ENCODE peak calls at places on chromosomes 12 and 14, in five cellular contexts. One of them, this sample, is unnamed.

GRCh38 chr12:49689236-49689635 is 18.0 kb downstream of the FMNL3 start:
- DNase-seq in ovary: no peak
- DNase-seq in CD4-positive, alpha-beta T cell: no peak
- DNase-seq in RWPE2: no peak
- DNase-seq in dorsolateral prefrontal cortex: no peak
- DNase-seq in this sample: no peak

GRCh38 chr12:48000878-48001321 is 3.4 kb downstream of the COL2A1 start:
- DNase-seq in ovary: no peak
- DNase-seq in CD4-positive, alpha-beta T cell: no peak
- DNase-seq in RWPE2: no peak
- DNase-seq in dorsolateral prefrontal cortex: no peak
- DNase-seq in this sample: no peak

GRCh38 chr12:49283541-49284429 is 11.2 kb upstream of the PRPH start:
- DNase-seq in ovary: no peak
- DNase-seq in CD4-positive, alpha-beta T cell: no peak
- DNase-seq in RWPE2: no peak
- DNase-seq in dorsolateral prefrontal cortex: no peak
- DNase-seq in this sample: no peak

GRCh38 chr12:6341439-6342139 is at the start of gene TNFRSF1A:
- DNase-seq in ovary: peak
- DNase-seq in CD4-positive, alpha-beta T cell: peak
- DNase-seq in RWPE2: peak
- DNase-seq in dorsolateral prefrontal cortex: no peak
- DNase-seq in this sample: peak

GRCh38 chr12:43282106-43282505 is 269.9 kb downstream of the ADAMTS20 start:
- DNase-seq in ovary: no peak
- DNase-seq in CD4-positive, alpha-beta T cell: no peak
- DNase-seq in RWPE2: no peak
- DNase-seq in dorsolateral prefrontal cortex: no peak
- DNase-seq in this sample: no peak

GRCh38 chr12:58177366-58177765 is 236.0 kb downstream of the ATP23 start:
- DNase-seq in ovary: no peak
- DNase-seq in CD4-positive, alpha-beta T cell: no peak
- DNase-seq in RWPE2: no peak
- DNase-seq in dorsolateral prefrontal cortex: no peak
- DNase-seq in this sample: no peak

GRCh38 chr12:32893458-32893857 is 3.1 kb downstream of the PKP2 start:
- DNase-seq in ovary: no peak
- DNase-seq in CD4-positive, alpha-beta T cell: no peak
- DNase-seq in RWPE2: no peak
- DNase-seq in dorsolateral prefrontal cortex: no peak
- DNase-seq in this sample: no peak

GRCh38 chr12:107331471-107331870 is 238.1 kb upstream of the CRY1 start:
- DNase-seq in ovary: no peak
- DNase-seq in CD4-positive, alpha-beta T cell: no peak
- DNase-seq in RWPE2: no peak
- DNase-seq in dorsolateral prefrontal cortex: no peak
- DNase-seq in this sample: no peak

GRCh38 chr12:52156310-52156709 is 35.5 kb downstream of the KRT80 start:
- DNase-seq in ovary: no peak
- DNase-seq in CD4-positive, alpha-beta T cell: no peak
- DNase-seq in RWPE2: no peak
- DNase-seq in dorsolateral prefrontal cortex: no peak
- DNase-seq in this sample: no peak

GRCh38 chr12:70598467-70599194 is 38.6 kb downstream of the PTPRB start:
- DNase-seq in ovary: no peak
- DNase-seq in CD4-positive, alpha-beta T cell: no peak
- DNase-seq in RWPE2: no peak
- DNase-seq in dorsolateral prefrontal cortex: no peak
- DNase-seq in this sample: peak

GRCh38 chr14:30935445-30935844 is 61.1 kb downstream of the COCH start:
- DNase-seq in ovary: no peak
- DNase-seq in CD4-positive, alpha-beta T cell: no peak
- DNase-seq in RWPE2: no peak
- DNase-seq in dorsolateral prefrontal cortex: no peak
- DNase-seq in this sample: no peak

GRCh38 chr12:55068416-55069010 is 48.7 kb downstream of the NEUROD4 start:
- DNase-seq in ovary: no peak
- DNase-seq in CD4-positive, alpha-beta T cell: no peak
- DNase-seq in RWPE2: no peak
- DNase-seq in dorsolateral prefrontal cortex: no peak
- DNase-seq in this sample: no peak

GRCh38 chr12:82174936-82175335 is 183.3 kb downstream of the CCDC59 start:
- DNase-seq in ovary: no peak
- DNase-seq in CD4-positive, alpha-beta T cell: no peak
- DNase-seq in RWPE2: no peak
- DNase-seq in dorsolateral prefrontal cortex: no peak
- DNase-seq in this sample: no peak

GRCh38 chr14:61720302-61720677 is 25.0 kb downstream of the HIF1A start:
- DNase-seq in ovary: no peak
- DNase-seq in CD4-positive, alpha-beta T cell: no peak
- DNase-seq in RWPE2: no peak
- DNase-seq in dorsolateral prefrontal cortex: no peak
- DNase-seq in this sample: no peak

GRCh38 chr12:75756112-75756511 is 244.7 kb upstream of the KRR1 start:
- DNase-seq in ovary: no peak
- DNase-seq in CD4-positive, alpha-beta T cell: no peak
- DNase-seq in RWPE2: no peak
- DNase-seq in dorsolateral prefrontal cortex: no peak
- DNase-seq in this sample: no peak

GRCh38 chr14:33404054-33404453 is 465.4 kb downstream of the NPAS3 start:
- DNase-seq in ovary: no peak
- DNase-seq in CD4-positive, alpha-beta T cell: no peak
- DNase-seq in RWPE2: no peak
- DNase-seq in dorsolateral prefrontal cortex: no peak
- DNase-seq in this sample: no peak

GRCh38 chr12:96502949-96503532 is 13.7 kb downstream of the CFAP54 start:
- DNase-seq in ovary: no peak
- DNase-seq in CD4-positive, alpha-beta T cell: no peak
- DNase-seq in RWPE2: no peak
- DNase-seq in dorsolateral prefrontal cortex: no peak
- DNase-seq in this sample: no peak

GRCh38 chr14:53306267-53306721 is 153.2 kb upstream of the DDHD1 start:
- DNase-seq in ovary: peak
- DNase-seq in CD4-positive, alpha-beta T cell: peak
- DNase-seq in RWPE2: no peak
- DNase-seq in dorsolateral prefrontal cortex: peak
- DNase-seq in this sample: peak

GRCh38 chr12:31651893-31652521 is 7.5 kb upstream of the ETFBKMT start:
- DNase-seq in ovary: no peak
- DNase-seq in CD4-positive, alpha-beta T cell: no peak
- DNase-seq in RWPE2: no peak
- DNase-seq in dorsolateral prefrontal cortex: no peak
- DNase-seq in this sample: no peak

GRCh38 chr14:104650057-104650980 is 39.1 kb upstream of the INF2 start:
- DNase-seq in ovary: peak
- DNase-seq in CD4-positive, alpha-beta T cell: peak
- DNase-seq in RWPE2: no peak
- DNase-seq in dorsolateral prefrontal cortex: no peak
- DNase-seq in this sample: peak

GRCh38 chr14:70884595-70885342 is 22.5 kb upstream of the PCNX1 start:
- DNase-seq in ovary: no peak
- DNase-seq in CD4-positive, alpha-beta T cell: no peak
- DNase-seq in RWPE2: no peak
- DNase-seq in dorsolateral prefrontal cortex: no peak
- DNase-seq in this sample: no peak

GRCh38 chr12:6788972-6789905 is at the start of gene CD4:
- DNase-seq in ovary: no peak
- DNase-seq in CD4-positive, alpha-beta T cell: peak
- DNase-seq in RWPE2: no peak
- DNase-seq in dorsolateral prefrontal cortex: no peak
- DNase-seq in this sample: peak

GRCh38 chr14:101031721-101032120 is 128.2 kb upstream of the RTL1 start:
- DNase-seq in ovary: peak
- DNase-seq in CD4-positive, alpha-beta T cell: no peak
- DNase-seq in RWPE2: peak
- DNase-seq in dorsolateral prefrontal cortex: peak
- DNase-seq in this sample: no peak

GRCh38 chr12:32126720-32127119 is 20.1 kb downstream of the BICD1 start:
- DNase-seq in ovary: no peak
- DNase-seq in CD4-positive, alpha-beta T cell: no peak
- DNase-seq in RWPE2: no peak
- DNase-seq in dorsolateral prefrontal cortex: no peak
- DNase-seq in this sample: no peak

GRCh38 chr12:99110866-99111265 is 465.8 kb downstream of the APAF1 start:
- DNase-seq in ovary: no peak
- DNase-seq in CD4-positive, alpha-beta T cell: no peak
- DNase-seq in RWPE2: no peak
- DNase-seq in dorsolateral prefrontal cortex: no peak
- DNase-seq in this sample: no peak

GRCh38 chr12:53098982-53099651 is 1.6 kb downstream of the IGFBP6 start:
- DNase-seq in ovary: peak
- DNase-seq in CD4-positive, alpha-beta T cell: peak
- DNase-seq in RWPE2: peak
- DNase-seq in dorsolateral prefrontal cortex: peak
- DNase-seq in this sample: peak

GRCh38 chr12:95790912-95791849 is 617 bp upstream of the NTN4 start:
- DNase-seq in ovary: peak
- DNase-seq in CD4-positive, alpha-beta T cell: no peak
- DNase-seq in RWPE2: no peak
- DNase-seq in dorsolateral prefrontal cortex: no peak
- DNase-seq in this sample: no peak

GRCh38 chr14:34046799-34047520 is 96.1 kb upstream of the EGLN3 start:
- DNase-seq in ovary: no peak
- DNase-seq in CD4-positive, alpha-beta T cell: no peak
- DNase-seq in RWPE2: no peak
- DNase-seq in dorsolateral prefrontal cortex: no peak
- DNase-seq in this sample: no peak

GRCh38 chr12:130357241-130357640 is 19.6 kb downstream of the PIWIL1 start:
- DNase-seq in ovary: no peak
- DNase-seq in CD4-positive, alpha-beta T cell: no peak
- DNase-seq in RWPE2: no peak
- DNase-seq in dorsolateral prefrontal cortex: no peak
- DNase-seq in this sample: no peak

GRCh38 chr14:24232645-24233537 is at the start of gene GMPR2:
- DNase-seq in ovary: no peak
- DNase-seq in CD4-positive, alpha-beta T cell: no peak
- DNase-seq in RWPE2: no peak
- DNase-seq in dorsolateral prefrontal cortex: no peak
- DNase-seq in this sample: no peak

GRCh38 chr14:101111620-101112290 is 208.2 kb upstream of the RTL1 start:
- DNase-seq in ovary: peak
- DNase-seq in CD4-positive, alpha-beta T cell: no peak
- DNase-seq in RWPE2: no peak
- DNase-seq in dorsolateral prefrontal cortex: peak
- DNase-seq in this sample: no peak

GRCh38 chr14:84397621-84398020 is 1132.3 kb upstream of the FLRT2 start:
- DNase-seq in ovary: no peak
- DNase-seq in CD4-positive, alpha-beta T cell: no peak
- DNase-seq in RWPE2: no peak
- DNase-seq in dorsolateral prefrontal cortex: no peak
- DNase-seq in this sample: no peak

GRCh38 chr12:130715150-130715995 is 726 bp downstream of the RIMBP2 start:
- DNase-seq in ovary: no peak
- DNase-seq in CD4-positive, alpha-beta T cell: no peak
- DNase-seq in RWPE2: no peak
- DNase-seq in dorsolateral prefrontal cortex: no peak
- DNase-seq in this sample: no peak

GRCh38 chr12:122336015-122336946 is 70.0 kb upstream of the VPS33A start:
- DNase-seq in ovary: no peak
- DNase-seq in CD4-positive, alpha-beta T cell: peak
- DNase-seq in RWPE2: no peak
- DNase-seq in dorsolateral prefrontal cortex: no peak
- DNase-seq in this sample: no peak

GRCh38 chr14:95480109-95480886 is 36.2 kb downstream of the SYNE3 start:
- DNase-seq in ovary: peak
- DNase-seq in CD4-positive, alpha-beta T cell: peak
- DNase-seq in RWPE2: no peak
- DNase-seq in dorsolateral prefrontal cortex: no peak
- DNase-seq in this sample: peak
- H3K27ac ChIP-seq in ovary: no peak
- H3K27ac ChIP-seq in CD4-positive, alpha-beta T cell: peak
- H3K27ac ChIP-seq in RWPE2: no peak
- H3K27ac ChIP-seq in dorsolateral prefrontal cortex: no peak
- H3K27ac ChIP-seq in this sample: peak

DNA sequence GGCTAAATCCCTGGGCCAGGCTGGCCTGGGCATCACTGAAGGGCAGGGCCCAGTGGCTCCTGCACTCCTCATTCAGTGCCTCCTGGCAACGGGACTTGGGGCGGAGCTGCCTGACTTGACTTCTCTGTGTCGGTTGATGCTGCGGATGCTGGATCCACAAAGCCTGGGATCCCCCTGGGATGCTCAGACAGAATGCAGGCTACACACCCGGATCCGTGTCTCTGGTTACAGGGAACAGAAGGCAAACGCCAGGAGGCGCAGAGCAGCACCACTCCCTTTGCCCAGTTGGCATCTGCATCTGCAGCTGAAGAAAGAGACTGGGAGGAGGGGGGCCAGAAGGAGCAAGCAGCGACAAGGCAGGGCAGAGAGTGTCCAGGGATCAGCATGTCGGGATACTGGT is 154.5 kb upstream of the FKBP4 start:
- DNase-seq in ovary: no peak
- DNase-seq in CD4-positive, alpha-beta T cell: no peak
- DNase-seq in RWPE2: peak
- DNase-seq in dorsolateral prefrontal cortex: no peak
- DNase-seq in this sample: no peak
- H3K27ac ChIP-seq in ovary: no peak
- H3K27ac ChIP-seq in CD4-positive, alpha-beta T cell: no peak
- H3K27ac ChIP-seq in RWPE2: no peak
- H3K27ac ChIP-seq in dorsolateral prefrontal cortex: peak
- H3K27ac ChIP-seq in this sample: peak

DNA sequence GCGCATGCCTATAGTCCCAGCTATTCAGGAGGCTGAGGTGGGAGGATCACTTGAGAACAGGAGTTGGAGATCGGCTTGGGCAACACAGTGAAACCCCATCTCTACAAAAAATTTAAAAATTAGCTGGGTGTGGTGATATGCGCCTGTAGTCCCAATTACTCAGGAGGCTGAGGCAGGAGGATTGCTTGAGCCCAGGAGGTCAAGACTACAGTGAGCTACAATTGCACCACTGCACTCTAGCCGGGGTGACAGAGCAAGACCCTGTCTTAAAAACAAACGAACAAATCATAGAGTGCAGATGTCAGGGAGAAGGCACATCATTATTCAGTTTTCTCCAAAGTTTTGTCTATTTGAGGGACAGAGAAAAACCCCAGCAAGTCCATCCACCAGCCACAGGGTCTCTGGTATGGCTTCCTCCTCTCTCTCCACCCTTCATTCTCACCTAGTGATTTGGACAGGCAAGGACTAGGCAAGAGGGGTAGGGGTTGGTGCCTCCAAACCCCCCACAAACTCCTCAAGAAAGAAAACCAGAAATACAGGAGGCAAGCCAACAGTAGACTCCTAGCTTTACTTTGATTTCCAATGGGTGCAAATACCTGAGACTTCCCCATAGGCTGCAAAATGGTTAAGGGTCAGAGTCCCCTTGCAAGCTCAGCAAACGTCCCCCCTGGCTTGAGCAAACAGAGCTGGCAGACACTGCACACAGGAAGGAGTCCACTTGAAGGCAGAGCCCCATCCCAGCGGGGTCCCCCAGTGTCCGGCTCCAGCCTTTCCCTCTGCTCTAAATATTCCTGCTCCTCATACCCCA is 26.5 kb upstream of the RPLP0 start:
- DNase-seq in ovary: no peak
- DNase-seq in CD4-positive, alpha-beta T cell: no peak
- DNase-seq in RWPE2: no peak
- DNase-seq in dorsolateral prefrontal cortex: no peak
- DNase-seq in this sample: no peak
- H3K27ac ChIP-seq in ovary: no peak
- H3K27ac ChIP-seq in CD4-positive, alpha-beta T cell: no peak
- H3K27ac ChIP-seq in RWPE2: peak
- H3K27ac ChIP-seq in dorsolateral prefrontal cortex: no peak
- H3K27ac ChIP-seq in this sample: peak

GRCh38 chr12:3137268-3137761 is 60.1 kb downstream of the TSPAN9 start:
- DNase-seq in ovary: peak
- DNase-seq in CD4-positive, alpha-beta T cell: no peak
- DNase-seq in RWPE2: no peak
- DNase-seq in dorsolateral prefrontal cortex: no peak
- DNase-seq in this sample: peak
- H3K27ac ChIP-seq in ovary: peak
- H3K27ac ChIP-seq in CD4-positive, alpha-beta T cell: no peak
- H3K27ac ChIP-seq in RWPE2: no peak
- H3K27ac ChIP-seq in dorsolateral prefrontal cortex: no peak
- H3K27ac ChIP-seq in this sample: peak

This sample was measured in heart left ventricle.